ENCODE peak calls at places on chromosomes 2 and 18, in ten cellular contexts. B, A, H, K, C, Q, Y, D, J and M are unnamed samples.
A peak's percentile ranks its signal among the peaks of the same experiment; 100 is the strongest.

GRCh38 chr2:174326880-174327558 is 7.7 kb upstream of the SP9 start:
- DNase-seq in C (no peak), H (peak; percentile 73), D (no peak), B (no peak), Y (no peak), A (no peak), J (peak; percentile 73), K (no peak), Q (peak; percentile 68), M (no peak)

GRCh38 chr2:169585673-169586072 is 1.5 kb downstream of the PPIG start:
- DNase-seq in Y (no peak), J (no peak), K (no peak), A (no peak), D (no peak), C (no peak), Q (no peak), B (no peak), H (no peak), M (no peak)

GRCh38 chr18:34976899-34977786 is 64.1 kb upstream of the MAPRE2 start:
- DNase-seq in K (peak; percentile 52), H (peak; percentile 96), A (peak; percentile 86), C (peak; percentile 93), J (peak; percentile 89), Y (peak; percentile 70), Q (peak; percentile 85), D (no peak), B (peak; percentile 91), M (peak; percentile 93)

GRCh38 chr2:118843492-118844132 is 3.8 kb downstream of the EN1 start:
- DNase-seq in A (no peak), B (no peak), Y (no peak), D (no peak), J (no peak), Q (no peak), H (no peak), K (no peak), C (no peak), M (no peak)

GRCh38 chr2:241739651-241740050 is 5.2 kb downstream of the D2HGDH start:
- DNase-seq in H (no peak), C (no peak), D (no peak), Q (no peak), B (no peak), A (no peak), K (no peak), Y (no peak), J (no peak), M (no peak)

GRCh38 chr2:11836647-11837219 is 90.3 kb downstream of the LPIN1 start:
- DNase-seq in B (no peak), J (no peak), C (no peak), H (no peak), Q (no peak), D (no peak), Y (no peak), A (no peak), K (no peak), M (no peak)

GRCh38 chr2:141641462-141641861 is 489.4 kb downstream of the LRP1B start:
- DNase-seq in D (no peak), B (no peak), K (no peak), C (no peak), A (no peak), Y (no peak), J (no peak), H (no peak), Q (no peak), M (no peak)

GRCh38 chr2:45707034-45707433 is 55.6 kb downstream of the PRKCE start:
- DNase-seq in B (no peak), H (no peak), J (no peak), Q (no peak), D (no peak), A (no peak), Y (no peak), K (no peak), C (no peak), M (no peak)

GRCh38 chr2:235843591-235844395 is 324.4 kb downstream of the GBX2 start:
- DNase-seq in C (no peak), H (no peak), D (no peak), B (no peak), Q (peak; percentile 20), A (no peak), J (no peak), Y (no peak), K (no peak), M (no peak)

GRCh38 chr2:156156580-156156979 is 175.9 kb downstream of the NR4A2 start:
- DNase-seq in J (no peak), A (no peak), Y (peak; percentile 50), Q (no peak), B (no peak), C (peak; percentile 9), H (no peak), D (no peak), K (no peak), M (no peak)

GRCh38 chr2:209431701-209432100 is 7.9 kb downstream of the MAP2 start:
- DNase-seq in B (no peak), A (no peak), K (no peak), J (no peak), C (no peak), D (no peak), H (no peak), Q (no peak), Y (no peak), M (no peak)

GRCh38 chr2:37376421-37377186 is 32.2 kb downstream of the QPCT start:
- DNase-seq in C (peak; percentile 33), B (no peak), K (no peak), Q (peak; percentile 83), Y (no peak), D (peak; percentile 78), J (peak; percentile 7), A (peak; percentile 95), H (no peak), M (peak; percentile 89)

GRCh38 chr18:45588831-45589558 is 26.3 kb upstream of the SLC14A2 start:
- DNase-seq in K (no peak), H (no peak), A (no peak), B (no peak), D (no peak), Q (no peak), C (no peak), Y (no peak), J (no peak), M (no peak)

GRCh38 chr2:109377976-109378375 is 235.8 kb downstream of the SEPTIN10 start:
- DNase-seq in B (peak; percentile 14), K (no peak), Y (no peak), C (no peak), D (no peak), J (peak; percentile 35), Q (peak; percentile 27), A (peak; percentile 51), H (no peak), M (no peak)

DNA sequence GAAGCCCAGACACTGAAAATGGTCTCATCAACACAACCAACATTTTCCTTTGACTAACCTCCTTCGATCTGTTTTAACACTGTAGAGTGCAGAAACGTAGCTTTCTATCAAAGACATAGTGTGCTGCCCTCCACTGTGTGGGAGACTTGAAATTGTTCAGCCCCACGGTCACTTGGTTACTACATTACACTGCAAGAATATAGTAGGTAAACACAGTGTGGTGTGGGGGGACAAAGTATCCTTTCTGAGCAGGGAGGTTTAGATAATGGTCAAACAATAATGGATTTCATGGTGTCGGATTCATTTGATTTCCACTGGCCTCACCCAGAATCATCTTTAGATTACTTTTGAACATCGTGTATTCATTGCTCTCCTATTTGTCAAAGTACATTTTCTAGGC is 181.0 kb downstream of the ERBB4 start:
- DNase-seq in J (no peak), Q (no peak), K (no peak), Y (peak; percentile 50), H (no peak), D (no peak), C (no peak), B (no peak), A (no peak), M (no peak)
- TF ChIP-seq POLR2AphosphoS5 in J (no peak), Q (no peak), K (no peak), Y (no peak), H (no peak), D (no peak), C (no peak), B (no peak), A (no peak), M (no peak)

DNA sequence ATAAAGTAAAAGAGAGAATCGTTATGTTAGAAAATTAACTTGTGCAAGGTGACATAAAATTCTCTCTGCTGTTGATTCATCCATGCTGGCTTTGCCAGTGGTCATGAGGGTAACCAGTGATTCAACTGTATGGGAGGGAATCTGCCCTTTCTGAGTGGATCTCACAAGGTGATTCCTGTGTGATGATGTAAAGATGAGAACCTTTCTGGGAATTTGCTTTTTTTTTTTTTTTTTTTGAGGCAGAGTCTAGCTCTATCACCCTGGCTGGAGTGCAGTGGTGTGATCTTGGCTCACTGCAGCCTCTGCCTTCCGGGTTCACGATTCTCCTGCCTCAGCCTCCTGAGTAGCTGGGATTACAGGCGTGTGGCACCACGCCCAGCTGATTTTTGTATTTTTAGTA is 23.3 kb downstream of the RAB31 start:
- DNase-seq in A (peak; percentile 28), J (no peak), Y (no peak), B (no peak), Q (peak; percentile 59), K (no peak), C (no peak), H (no peak), D (no peak), M (no peak)
- TF ChIP-seq EP300 in A (no peak), J (no peak), Y (no peak), B (no peak), Q (no peak), K (no peak), C (no peak), H (no peak), D (no peak), M (no peak)

DNA sequence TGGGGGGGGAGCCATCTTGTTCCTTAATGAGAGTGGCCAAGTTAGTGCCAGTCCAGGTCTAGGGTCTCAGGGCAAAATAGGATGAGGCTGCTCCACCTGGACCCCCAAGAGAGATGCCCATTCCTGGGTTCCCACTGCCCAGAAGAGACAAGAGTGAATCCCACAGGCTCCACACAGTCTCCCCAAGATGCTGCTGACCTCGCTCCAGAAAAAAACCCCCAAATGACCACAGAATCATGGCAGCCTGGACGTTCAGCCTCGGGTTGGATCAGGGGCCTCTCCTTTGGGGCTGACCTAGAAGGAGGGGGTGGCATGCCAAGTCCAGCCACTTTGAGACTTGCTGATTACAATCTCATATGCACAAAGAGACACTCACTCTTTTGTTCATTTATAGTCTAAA is 25.1 kb downstream of the STAT1 start:
- DNase-seq in A (no peak), J (no peak), D (no peak), Q (no peak), Y (no peak), C (no peak), K (no peak), H (no peak), B (no peak), M (no peak)
- TF ChIP-seq POLR2A in A (no peak), J (no peak), D (no peak), Q (no peak), Y (no peak), C (no peak), K (no peak), H (no peak), B (no peak), M (no peak)

DNA sequence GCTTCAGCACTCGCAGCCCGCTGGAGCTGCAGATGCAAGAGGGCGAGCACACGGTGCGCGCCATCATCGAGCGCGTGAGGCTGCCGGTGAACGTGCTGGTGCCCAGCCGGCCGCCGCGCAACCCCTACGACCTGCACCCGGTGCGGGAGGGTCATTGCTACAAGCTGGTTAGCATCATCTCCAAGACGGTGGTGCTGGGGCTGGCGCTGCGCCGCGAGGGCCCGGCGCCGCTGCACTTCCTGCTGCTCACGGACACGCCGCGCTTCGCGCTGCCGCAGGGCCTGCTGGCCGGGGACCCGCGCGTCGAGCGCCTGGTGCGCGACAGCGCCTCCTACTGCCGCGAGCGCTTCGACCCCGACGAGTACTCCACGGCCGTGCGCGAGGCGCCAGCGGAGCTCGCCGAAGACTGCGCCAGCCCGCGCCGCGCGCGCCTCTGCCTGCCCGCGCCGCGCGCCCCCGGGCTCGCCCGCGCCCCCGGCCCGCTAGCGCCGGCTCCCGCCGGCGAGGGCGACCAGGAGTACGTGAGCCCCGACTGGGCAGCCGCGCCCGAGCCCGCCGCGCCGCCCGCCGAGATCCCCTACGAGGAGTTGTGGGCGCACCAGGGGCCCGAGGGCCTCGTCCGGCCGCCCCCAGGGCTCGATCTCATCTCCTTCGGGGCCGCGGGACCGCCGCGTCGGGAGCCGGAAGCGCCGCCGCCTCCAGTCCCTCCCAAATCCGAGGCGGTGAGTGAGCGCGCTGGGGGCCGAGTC is 11.8 kb downstream of the GAREM2 start:
- DNase-seq in J (peak; percentile 88), H (peak; percentile 98), C (peak; percentile 88), A (peak; percentile 92), B (peak; percentile 84), Q (peak; percentile 79), D (peak; percentile 25), Y (no peak), K (peak; percentile 88), M (no peak)
- TF ChIP-seq POLR2AphosphoS5 in J (no peak), H (peak; percentile 16), C (peak; percentile 45), A (no peak), B (peak; percentile 28), Q (no peak), D (peak; percentile 39), Y (no peak), K (no peak), M (peak; percentile 17)